ENCODE peak calls at places on chromosomes 11 and 22, in eight cellular contexts. Q is dorsolateral prefrontal cortex, K is AG04450, U is A549, I is coronary artery, F is right lobe of liver, O is hepatocyte, C is natural killer cell. E is an unnamed sample.

GRCh38 chr11:130535530-130535929 is 87.1 kb downstream of the ADAMTS15 start:
- DNase-seq in Q (no peak), K (no peak), U (no peak), I (no peak), F (no peak), O (no peak), C (no peak), E (no peak)

GRCh38 chr11:92852203-92852602 is 117.2 kb upstream of the MTNR1B start:
- DNase-seq in Q (no peak), K (no peak), U (no peak), I (no peak), F (no peak), O (no peak), C (no peak), E (no peak)

GRCh38 chr11:102981324-102981910 is 25.9 kb upstream of the MMP13 start:
- DNase-seq in Q (no peak), K (no peak), U (no peak), I (no peak), F (no peak), O (no peak), C (no peak), E (no peak)

GRCh38 chr22:43153916-43154315 is 2.6 kb downstream of the TSPO start:
- DNase-seq in Q (no peak), K (no peak), U (no peak), I (no peak), F (no peak), O (no peak), C (no peak), E (no peak)

GRCh38 chr11:8917157-8917820 is 6.3 kb downstream of the AKIP1 start:
- DNase-seq in Q (no peak), K (peak; percentile 90), U (no peak), I (peak; percentile 12), F (no peak), O (peak; percentile 62), C (no peak), E (no peak)

GRCh38 chr11:86916330-86916729 is 38.9 kb downstream of the FZD4 start:
- DNase-seq in Q (no peak), K (no peak), U (peak; percentile 65), I (no peak), F (no peak), O (no peak), C (no peak), E (no peak)

GRCh38 chr11:45899086-45899447 is 8.0 kb downstream of the FREY1 start:
- DNase-seq in Q (no peak), K (no peak), U (no peak), I (no peak), F (no peak), O (no peak), C (no peak), E (no peak)

GRCh38 chr22:48675828-48676145 is 1151.9 kb downstream of the BRD1 start:
- DNase-seq in Q (no peak), K (no peak), U (no peak), I (no peak), F (no peak), O (no peak), C (no peak), E (no peak)

GRCh38 chr22:45240137-45240809 is 421 bp downstream of the KIAA0930 start:
- DNase-seq in Q (no peak), K (no peak), U (no peak), I (no peak), F (no peak), O (no peak), C (peak; percentile 46), E (no peak)

GRCh38 chr11:59267196-59267595 is 54.5 kb upstream of the MPEG1 start:
- DNase-seq in Q (no peak), K (no peak), U (no peak), I (no peak), F (no peak), O (no peak), C (no peak), E (no peak)

GRCh38 chr11:128889657-128890213 is 1.4 kb upstream of the KCNJ5 start:
- DNase-seq in Q (no peak), K (no peak), U (no peak), I (no peak), F (no peak), O (no peak), C (no peak), E (no peak)

GRCh38 chr11:128884703-128885338 is 6.3 kb upstream of the KCNJ5 start:
- DNase-seq in Q (no peak), K (peak; percentile 33), U (peak; percentile 66), I (no peak), F (peak; percentile 74), O (peak; percentile 84), C (peak; percentile 37), E (no peak)

GRCh38 chr11:128888034-128888985 is 2.8 kb upstream of the KCNJ5 start:
- DNase-seq in Q (no peak), K (no peak), U (no peak), I (no peak), F (no peak), O (no peak), C (no peak), E (no peak)

GRCh38 chr11:128884054-128884453 is 7.1 kb upstream of the KCNJ5 start:
- DNase-seq in Q (no peak), K (no peak), U (no peak), I (no peak), F (no peak), O (no peak), C (no peak), E (no peak)

GRCh38 chr11:128886401-128887119 is 4.6 kb upstream of the KCNJ5 start:
- DNase-seq in Q (no peak), K (no peak), U (peak; percentile 24), I (no peak), F (no peak), O (peak; percentile 38), C (no peak), E (no peak)
- TF ChIP-seq CTCF in Q (no peak), K (peak; percentile 13), U (no peak), I (no peak), F (no peak), O (peak; percentile 30), C (no peak), E (peak; percentile 58)

DNA sequence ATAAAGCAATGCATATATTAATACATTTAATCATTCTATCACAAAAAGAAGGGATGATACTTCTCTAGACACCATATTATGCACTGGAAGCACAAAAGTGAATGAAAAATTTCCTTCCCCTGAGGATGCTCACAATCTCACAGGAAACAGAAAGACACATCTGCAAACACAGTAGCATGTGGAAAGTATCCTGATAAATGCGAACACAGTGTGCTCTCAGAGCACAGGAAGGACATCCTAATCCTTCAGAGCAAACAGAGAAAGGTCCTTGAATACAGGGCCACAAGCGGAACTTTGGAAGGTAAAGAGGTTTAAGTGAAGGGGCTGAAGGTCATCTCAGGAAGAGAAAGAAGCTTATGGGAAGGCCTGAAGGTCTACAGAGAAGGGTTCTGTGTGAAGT is 524.6 kb upstream of the LRRC4C start:
- DNase-seq in Q (no peak), K (no peak), U (no peak), I (no peak), F (no peak), O (no peak), C (no peak), E (no peak)
- TF ChIP-seq CTCF in Q (no peak), K (no peak), U (no peak), I (no peak), F (no peak), O (no peak), C (no peak), E (no peak)

DNA sequence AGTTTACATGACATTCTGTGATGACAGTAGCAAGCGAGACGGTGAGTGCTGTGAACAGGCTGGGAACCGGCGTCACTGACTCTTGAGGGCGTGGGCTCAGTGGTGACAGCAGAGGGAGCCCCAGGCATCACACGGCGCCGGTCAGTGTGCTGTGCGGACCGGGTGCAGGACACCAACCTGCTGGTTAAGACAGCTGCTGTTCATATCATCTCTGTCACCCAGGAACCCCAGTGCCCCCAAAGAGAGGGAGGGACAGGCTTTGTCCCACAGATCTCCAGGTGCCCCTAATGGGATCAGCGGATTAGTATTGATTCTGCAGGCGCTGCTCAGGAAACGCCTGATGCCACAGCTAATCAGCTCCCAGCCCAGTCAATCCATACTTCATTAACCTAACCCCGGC is 18.4 kb downstream of the B3GAT1 start:
- DNase-seq in Q (peak; percentile 69), K (no peak), U (peak; percentile 5), I (no peak), F (peak; percentile 69), O (peak; percentile 65), C (no peak), E (no peak)
- TF ChIP-seq CTCF in Q (peak; percentile 65), K (no peak), U (no peak), I (no peak), F (peak; percentile 39), O (peak; percentile 31), C (no peak), E (peak; percentile 58)

DNA sequence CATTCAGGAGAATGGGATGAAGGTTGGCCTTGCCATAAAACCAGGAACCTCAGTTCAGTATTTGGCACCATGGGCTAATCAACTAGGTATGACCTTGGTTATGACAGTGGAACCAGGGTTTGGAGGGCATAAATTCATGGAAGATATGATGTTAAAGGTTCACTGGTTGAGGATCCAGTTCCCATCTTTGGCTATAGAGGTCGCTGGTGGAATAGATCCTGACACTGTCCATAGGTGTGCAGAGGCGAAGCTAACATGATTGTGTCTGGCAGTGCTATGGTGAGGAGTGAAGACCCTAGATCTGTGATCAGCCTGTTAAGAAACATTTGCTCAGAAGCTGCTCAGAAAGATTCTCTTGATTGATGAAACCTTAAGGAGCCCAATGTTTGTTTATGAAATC is 5.7 kb downstream of the NF2 start:
- DNase-seq in Q (no peak), K (no peak), U (peak; percentile 24), I (no peak), F (no peak), O (no peak), C (no peak), E (no peak)
- TF ChIP-seq CTCF in Q (no peak), K (peak; percentile 29), U (peak; percentile 18), I (no peak), F (no peak), O (peak; percentile 17), C (no peak), E (peak; percentile 31)

GRCh38 chr22:24108073-24108472 is 73.2 kb upstream of the SUSD2 start:
- DNase-seq in Q (no peak), K (no peak), U (no peak), I (no peak), F (no peak), O (no peak), C (no peak), E (no peak)
- TF ChIP-seq CTCF in Q (no peak), K (no peak), U (no peak), I (no peak), F (no peak), O (no peak), C (no peak), E (peak; percentile 21)

E was measured in type B pancreatic cell.